ENCODE peak calls at places on chromosome 1, in ten cellular contexts. Y, P, H, L, J, W, O, U, C and I are unnamed samples.
A peak's percentile ranks its signal among the peaks of the same experiment; 100 is the strongest.

GRCh38 chr1:54200519-54200997 is 591 bp downstream of the MRPL37 start:
- DNase-seq in J (no peak), P (no peak), L (no peak), O (no peak), H (no peak), Y (no peak), C (no peak), W (no peak), U (no peak), I (no peak)

GRCh38 chr1:100730130-100730529 is 10.6 kb downstream of the VCAM1 start:
- DNase-seq in H (no peak), C (no peak), W (no peak), Y (no peak), J (no peak), P (no peak), U (no peak), L (no peak), O (no peak), I (no peak)

GRCh38 chr1:156160744-156161181 is 7.4 kb downstream of the SEMA4A start:
- DNase-seq in P (peak; percentile 96), L (peak; percentile 85), H (peak; percentile 87), J (peak; percentile 88), O (peak; percentile 77), Y (no peak), U (no peak), C (peak; percentile 90), W (peak; percentile 59), I (no peak)

GRCh38 chr1:187626056-187626455 is 797.3 kb downstream of the PLA2G4A start:
- DNase-seq in J (no peak), C (no peak), W (no peak), L (peak; percentile 18), Y (no peak), U (no peak), O (no peak), P (no peak), H (no peak), I (no peak)

GRCh38 chr1:47235280-47235679 is 3.3 kb upstream of the TAL1 start:
- DNase-seq in C (peak; percentile 46), Y (no peak), W (no peak), J (no peak), P (no peak), L (no peak), U (no peak), H (no peak), O (no peak), I (no peak)

GRCh38 chr1:229133734-229134265 is 137.1 kb upstream of the RAB4A start:
- DNase-seq in P (no peak), J (no peak), U (no peak), O (no peak), H (no peak), C (no peak), L (no peak), W (no peak), Y (no peak), I (no peak)

GRCh38 chr1:78743626-78744025 is 94.0 kb downstream of the IFI44 start:
- DNase-seq in P (no peak), H (no peak), Y (no peak), L (no peak), U (no peak), J (no peak), C (no peak), W (no peak), O (no peak), I (no peak)

GRCh38 chr1:193471981-193472380 is 285.6 kb upstream of the B3GALT2 start:
- DNase-seq in Y (no peak), C (no peak), O (no peak), H (no peak), J (no peak), L (no peak), W (no peak), U (no peak), P (no peak), I (no peak)

GRCh38 chr1:167551359-167551758 is 2.2 kb downstream of the CREG1 start:
- DNase-seq in L (no peak), Y (no peak), W (no peak), P (no peak), H (no peak), C (no peak), O (no peak), U (no peak), J (no peak), I (no peak)

GRCh38 chr1:235992346-235992745 is 72.5 kb downstream of the NID1 start:
- DNase-seq in H (no peak), O (no peak), C (no peak), W (no peak), J (no peak), Y (no peak), U (no peak), L (no peak), P (no peak), I (no peak)

GRCh38 chr1:10339815-10340214 is 59.0 kb upstream of the PGD start:
- DNase-seq in O (no peak), H (no peak), U (peak; percentile 35), L (peak; percentile 54), C (peak; percentile 54), P (no peak), W (no peak), J (no peak), Y (no peak), I (no peak)

GRCh38 chr1:15577691-15578090 is 7.2 kb downstream of the AGMAT start:
- DNase-seq in J (no peak), W (no peak), O (no peak), H (no peak), C (no peak), U (no peak), Y (no peak), P (no peak), L (no peak), I (no peak)

GRCh38 chr1:20787100-20787774 is at the start of gene HP1BP3:
- DNase-seq in J (peak; percentile 90), L (peak; percentile 90), U (peak; percentile 32), P (peak; percentile 91), O (peak; percentile 86), W (peak; percentile 68), C (peak; percentile 85), H (peak; percentile 88), Y (peak; percentile 85), I (peak; percentile 26)

GRCh38 chr1:224503161-224504118 is 68.8 kb upstream of the WDR26 start:
- DNase-seq in P (peak; percentile 94), H (peak; percentile 65), O (peak; percentile 98), J (peak; percentile 85), Y (peak; percentile 79), W (peak; percentile 89), U (peak; percentile 59), L (peak; percentile 83), C (peak; percentile 94), I (peak; percentile 42)

GRCh38 chr1:245365071-245365470 is 210.3 kb downstream of the KIF26B start:
- DNase-seq in P (no peak), L (no peak), W (no peak), Y (no peak), J (no peak), C (no peak), O (no peak), U (no peak), H (no peak), I (no peak)

GRCh38 chr1:214102907-214103306 is 115.1 kb downstream of the PROX1 start:
- DNase-seq in P (no peak), J (no peak), Y (no peak), O (no peak), U (peak; percentile 14), W (no peak), H (no peak), L (peak; percentile 64), C (no peak), I (no peak)

GRCh38 chr1:228274452-228275153 is 66.8 kb downstream of the OBSCN start:
- DNase-seq in J (no peak), H (peak; percentile 28), O (no peak), C (no peak), W (no peak), L (no peak), Y (no peak), U (no peak), P (no peak), I (no peak)

GRCh38 chr1:32780005-32780404 is 37.2 kb downstream of the YARS1 start:
- DNase-seq in L (no peak), C (no peak), P (no peak), H (no peak), U (no peak), J (peak; percentile 46), Y (no peak), W (no peak), O (no peak), I (no peak)

GRCh38 chr1:10870493-10871096 is 74.1 kb upstream of the CASZ1 start:
- DNase-seq in Y (no peak), P (no peak), W (no peak), C (no peak), U (no peak), H (no peak), O (no peak), J (peak; percentile 54), L (no peak), I (no peak)

GRCh38 chr1:31683997-31684396 is 19.8 kb downstream of the COL16A1 start:
- DNase-seq in P (no peak), Y (no peak), O (no peak), H (no peak), W (no peak), J (no peak), L (no peak), C (no peak), U (no peak), I (no peak)
- TF ChIP-seq CTCF in P (no peak), Y (peak; percentile 49), O (peak; percentile 25), H (no peak), W (no peak), J (no peak), L (no peak), C (peak; percentile 58), U (peak; percentile 12), I (peak; percentile 23)

GRCh38 chr1:13699936-13700520 is at the start of gene PRDM2:
- DNase-seq in C (peak; percentile 55), P (no peak), H (peak; percentile 75), Y (peak; percentile 46), W (peak; percentile 34), J (peak; percentile 75), L (peak; percentile 78), O (peak; percentile 52), U (peak; percentile 21), I (no peak)
- H3K4me1 ChIP-seq in C (peaks cover 21% of the 10 kb centered on the region), P (peaks cover 5% of the 10 kb centered on the region), H (peaks cover 7% of the 10 kb centered on the region), Y (peaks cover 22% of the 10 kb centered on the region), W (no peaks in the 10 kb centered on the region), J (peaks cover 6% of the 10 kb centered on the region), L (peaks cover 6% of the 10 kb centered on the region), O (no peaks in the 10 kb centered on the region), U (peaks cover 4% of the 10 kb centered on the region), I (peaks cover 6% of the 10 kb centered on the region)

DNA sequence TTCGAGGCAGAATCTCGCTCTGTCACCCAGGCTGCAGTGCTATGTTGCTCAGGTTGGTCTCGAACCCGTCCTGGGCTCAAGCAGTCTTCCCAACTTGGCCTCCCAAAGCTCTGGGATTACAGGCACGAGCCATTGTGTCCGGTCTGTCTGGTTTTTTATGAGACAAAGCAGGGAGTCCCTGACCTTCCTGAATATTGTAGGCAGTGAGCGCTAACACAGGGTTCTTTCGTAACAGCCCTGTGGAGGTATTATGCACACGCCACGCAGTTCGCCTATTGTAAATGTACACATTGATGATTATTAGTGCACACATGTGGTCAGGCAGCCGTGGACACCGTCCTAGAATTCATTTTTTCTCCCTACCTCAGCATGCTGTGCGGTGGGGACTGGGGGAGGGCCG is 19.5 kb downstream of the SPSB1 start:
- DNase-seq in C (no peak), P (no peak), Y (no peak), J (no peak), U (no peak), W (no peak), O (no peak), L (no peak), H (no peak), I (no peak)
- TF ChIP-seq CTCF in C (no peak), P (no peak), Y (no peak), J (no peak), U (no peak), W (no peak), O (no peak), L (no peak), H (no peak), I (no peak)

GRCh38 chr1:169816617-169817016 is 21.9 kb upstream of the METTL18 start:
- DNase-seq in P (no peak), J (no peak), O (no peak), C (no peak), W (no peak), H (no peak), L (no peak), Y (no peak), U (no peak), I (no peak)
- H3K4me1 ChIP-seq in P (no peaks in the 10 kb centered on the region), J (no peaks in the 10 kb centered on the region), O (no peaks in the 10 kb centered on the region), C (no peaks in the 10 kb centered on the region), W (no peaks in the 10 kb centered on the region), H (no peaks in the 10 kb centered on the region), L (no peaks in the 10 kb centered on the region), Y (no peaks in the 10 kb centered on the region), U (no peaks in the 10 kb centered on the region), I (no peaks in the 10 kb centered on the region)